ENCODE peak calls at places on chromosomes 2 and 18, in seven cellular contexts. B is nephron progenitor cell, V is HCT116, T is ovary, M is choroid plexus epithelial cell, J is GM10248, Y is IMR-90. W is an unnamed sample.

GRCh38 chr2:16031055-16031847 is 90.9 kb downstream of the MYCN start:
- DNase-seq in B (no peak), V (no peak), T (no peak), M (no peak), J (no peak), Y (no peak), W (no peak)

GRCh38 chr2:34104601-34105000 is 505.5 kb upstream of the FAM98A start:
- DNase-seq in B (no peak), V (no peak), T (no peak), M (peak), J (no peak), Y (peak), W (no peak)

GRCh38 chr2:3282056-3282998 is 95.3 kb downstream of the EIPR1 start:
- DNase-seq in B (no peak), V (no peak), T (peak), M (peak), J (no peak), Y (peak), W (no peak)

GRCh38 chr18:52343138-52343537 is 3.1 kb downstream of the DCC start:
- DNase-seq in B (no peak), V (no peak), T (no peak), M (peak), J (no peak), Y (peak), W (no peak)

GRCh38 chr18:74748809-74749208 is 151.1 kb downstream of the ZNF407 start:
- DNase-seq in B (peak), V (no peak), T (no peak), M (no peak), J (no peak), Y (no peak), W (no peak)

GRCh38 chr2:3662239-3662638 is 4.2 kb downstream of the ALLC start:
- DNase-seq in B (no peak), V (peak), T (peak), M (no peak), J (no peak), Y (no peak), W (no peak)

GRCh38 chr2:73291093-73291460 is 2.3 kb downstream of the EGR4 start:
- DNase-seq in B (peak), V (no peak), T (peak), M (peak), J (peak), Y (peak), W (peak)

GRCh38 chr2:232042911-232043564 is 81.5 kb downstream of the DIS3L2 start:
- DNase-seq in B (no peak), V (no peak), T (no peak), M (peak), J (no peak), Y (peak), W (no peak)

GRCh38 chr2:54097124-54097523 is 18.3 kb upstream of the ACYP2 start:
- DNase-seq in B (no peak), V (no peak), T (no peak), M (no peak), J (no peak), Y (no peak), W (no peak)

GRCh38 chr2:29977284-29977683 is 55.9 kb upstream of the ALK start:
- DNase-seq in B (no peak), V (no peak), T (no peak), M (no peak), J (no peak), Y (no peak), W (no peak)

GRCh38 chr18:57727952-57728807 is 74.9 kb downstream of the ATP8B1 start:
- DNase-seq in B (no peak), V (no peak), T (no peak), M (peak), J (no peak), Y (peak), W (no peak)
- TF ChIP-seq CTCF in B (no peak), V (no peak), T (no peak), M (no peak), J (no peak), Y (no peak), W (no peak)

DNA sequence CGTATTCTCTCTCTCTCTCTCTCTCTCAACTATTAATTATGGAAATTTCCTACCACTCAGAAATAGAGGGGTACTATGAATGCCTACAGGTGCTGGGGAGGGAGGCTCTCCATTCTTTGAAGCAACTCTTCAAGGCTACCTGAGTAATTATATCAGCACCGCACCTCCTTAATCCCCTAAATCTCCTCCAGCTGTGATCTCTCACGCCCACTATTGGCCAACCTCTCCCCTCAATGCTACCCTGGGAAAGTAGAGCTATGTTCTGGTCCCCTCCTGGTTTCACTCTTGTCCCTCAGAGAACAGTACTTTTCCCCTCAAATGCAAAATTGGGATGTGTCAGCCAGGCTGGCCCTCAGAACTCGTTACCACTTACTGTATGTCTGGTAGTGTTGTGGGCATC is 1.6 kb downstream of the MOCOS start:
- DNase-seq in B (no peak), V (no peak), T (no peak), M (no peak), J (no peak), Y (no peak), W (peak)
- TF ChIP-seq CTCF in B (no peak), V (no peak), T (no peak), M (no peak), J (no peak), Y (no peak), W (no peak)

DNA sequence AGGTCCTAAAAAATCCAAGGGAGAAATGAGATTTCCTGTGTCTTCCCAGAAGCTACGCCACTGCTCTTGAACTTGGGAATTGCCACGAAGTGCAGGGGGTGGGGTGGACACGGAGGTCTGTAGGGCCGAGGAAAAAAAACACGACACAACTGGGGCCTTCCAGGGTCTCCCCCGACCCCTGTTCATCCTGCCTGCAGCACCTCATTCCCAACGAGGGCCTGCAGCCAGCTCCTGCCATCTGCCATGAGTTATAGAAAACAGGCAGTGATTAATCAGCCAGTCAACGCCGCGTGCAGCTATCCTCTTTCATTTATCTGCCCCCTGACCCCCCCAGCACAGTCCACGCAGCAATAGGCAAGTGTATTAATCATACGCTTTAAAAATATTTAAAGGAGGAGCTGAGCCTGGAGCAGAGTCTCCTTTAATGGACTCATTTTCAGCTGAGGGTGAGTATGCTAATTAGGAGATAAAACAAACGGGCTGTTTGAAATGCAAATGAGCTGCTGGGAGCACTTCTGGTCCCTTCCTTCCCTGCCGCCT is 209.9 kb downstream of the TFCP2L1 start:
- DNase-seq in B (peak), V (peak), T (peak), M (peak), J (no peak), Y (peak), W (peak)
- TF ChIP-seq CTCF in B (no peak), V (no peak), T (no peak), M (no peak), J (no peak), Y (no peak), W (no peak)

DNA sequence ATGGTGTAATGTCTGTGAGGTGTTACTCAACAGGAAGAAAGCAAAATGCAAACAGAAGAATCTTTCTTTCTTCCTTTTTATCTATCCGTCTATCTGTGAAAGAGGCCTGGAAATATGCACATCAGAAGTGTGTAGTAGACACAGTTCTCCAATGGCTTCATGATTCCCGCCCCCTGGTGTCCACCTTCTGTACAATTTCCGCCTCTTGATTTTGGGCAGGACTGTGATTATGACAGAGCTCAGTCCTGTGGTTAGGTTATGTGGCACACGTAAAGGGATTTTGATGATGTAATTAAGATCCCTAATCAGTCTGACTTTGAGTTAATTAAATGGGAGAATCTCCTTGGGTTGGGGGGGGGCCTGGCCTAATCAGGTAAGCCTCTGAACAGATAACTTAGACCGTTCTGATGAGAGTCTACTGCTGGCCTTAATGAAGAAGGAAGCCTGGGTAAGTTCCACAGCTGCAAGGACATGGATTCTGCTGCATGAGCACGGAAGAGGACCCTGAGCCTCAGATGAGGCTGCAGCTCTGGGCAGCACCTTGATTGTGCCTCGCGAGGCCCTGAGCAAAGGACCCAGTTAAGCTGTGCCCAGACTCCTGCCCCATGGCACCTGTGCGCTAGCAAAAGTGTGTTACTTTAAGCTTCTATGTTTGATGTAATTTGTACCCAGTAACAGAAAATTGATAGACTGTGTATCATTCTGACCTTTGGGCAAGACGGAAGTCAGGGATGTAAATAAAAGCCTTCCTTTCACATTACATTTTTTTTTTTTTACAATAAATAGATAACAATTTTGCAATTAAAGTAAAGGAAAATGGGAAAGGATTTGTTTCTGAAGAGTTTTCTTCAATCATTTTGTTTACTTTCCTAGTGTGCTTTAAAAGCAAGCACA is 11.3 kb upstream of the KCNF1 start:
- DNase-seq in B (no peak), V (peak), T (no peak), M (no peak), J (peak), Y (peak), W (peak)
- TF ChIP-seq CTCF in B (no peak), V (peak), T (no peak), M (peak), J (peak), Y (peak), W (no peak)

GRCh38 chr2:74585406-74586182 is 31.1 kb downstream of the DOK1 start:
- DNase-seq in B (no peak), V (no peak), T (no peak), M (peak), J (peak), Y (no peak), W (no peak)
- TF ChIP-seq CTCF in B (no peak), V (no peak), T (no peak), M (peak), J (peak), Y (no peak), W (no peak)

DNA sequence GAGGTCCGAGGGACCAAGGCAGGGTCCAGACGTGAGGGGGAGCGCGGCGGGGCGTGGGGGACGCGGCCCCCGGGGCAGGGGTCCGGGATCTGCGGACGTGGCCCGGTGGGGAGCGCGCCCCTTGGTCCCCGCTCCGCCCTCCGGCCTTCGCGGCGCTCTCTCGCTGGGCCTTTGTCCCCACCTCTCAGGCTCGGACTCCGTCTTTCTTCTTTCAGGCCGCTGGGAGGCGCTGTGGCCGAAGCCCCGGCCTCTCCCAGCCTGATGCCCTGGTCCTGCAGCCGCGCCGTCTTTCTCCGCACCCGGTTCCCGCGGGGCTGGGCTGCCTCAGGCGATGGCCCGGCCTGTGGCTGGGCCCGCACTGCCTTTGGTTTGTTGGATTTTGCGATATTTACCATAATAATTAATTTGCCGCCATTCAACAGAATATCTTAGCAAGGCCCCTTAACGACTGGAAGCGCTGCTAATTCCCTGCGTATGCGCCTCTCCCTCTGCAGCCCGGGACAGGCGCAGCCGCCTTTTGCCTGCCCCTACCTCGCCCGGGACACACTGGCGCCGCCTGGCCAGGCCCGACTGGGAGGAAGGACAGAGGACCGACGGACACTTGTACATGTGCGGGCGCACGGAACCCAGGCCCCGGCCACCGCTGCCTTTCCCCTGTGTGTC is 10.8 kb downstream of the SIX3 start:
- DNase-seq in B (peak), V (peak), T (no peak), M (peak), J (peak), Y (peak), W (peak)
- TF ChIP-seq CTCF in B (peak), V (peak), T (no peak), M (peak), J (peak), Y (peak), W (peak)

GRCh38 chr2:239093956-239094355 is 246.1 kb downstream of the TWIST2 start:
- DNase-seq in B (no peak), V (no peak), T (peak), M (peak), J (no peak), Y (no peak), W (no peak)
- TF ChIP-seq CTCF in B (no peak), V (no peak), T (no peak), M (peak), J (no peak), Y (no peak), W (no peak)